ENCODE peak calls at places on chromosomes 11 and 22, in seven cellular contexts. T is ovary, J is tibial nerve, D is stomach, W is cardiac muscle cell, A is brain microvascular endothelial cell, V is uterus. H is an unnamed sample. For H3K27me3, the result is how much of the 10 kb centered on the place peaks cover.

GRCh38 chr11:8098361-8098760 is 17.4 kb downstream of the TUB start:
- DNase-seq in V (no peak), T (no peak), A (peak), D (peak), W (no peak), J (no peak), H (no peak)

GRCh38 chr11:32090774-32091370 is at the start of gene RCN1:
- DNase-seq in V (peak), T (peak), J (peak), A (peak), D (peak), W (peak), H (no peak)

GRCh38 chr11:2466869-2467694 is 22.3 kb downstream of the KCNQ1 start:
- DNase-seq in A (no peak), J (no peak), V (no peak), W (no peak), T (no peak), D (peak), H (no peak)

GRCh38 chr11:9748361-9748970 is 84.6 kb downstream of the SWAP70 start:
- DNase-seq in W (peak), V (peak), J (peak), T (no peak), A (peak), D (peak), H (no peak)

GRCh38 chr11:22928207-22928917 is 68.1 kb upstream of the CCDC179 start:
- DNase-seq in T (no peak), D (no peak), A (no peak), W (no peak), V (no peak), J (no peak), H (no peak)

GRCh38 chr11:57213282-57214086 is 23.6 kb downstream of the APLNR start:
- DNase-seq in D (no peak), V (no peak), A (no peak), J (no peak), W (peak), T (no peak), H (no peak)

GRCh38 chr11:128484172-128484571 is 103.2 kb downstream of the ETS1 start:
- DNase-seq in D (no peak), A (no peak), V (no peak), J (no peak), W (no peak), T (no peak), H (no peak)

GRCh38 chr11:94473177-94473799 is 20.4 kb downstream of the MRE11 start:
- DNase-seq in A (peak), V (no peak), J (no peak), D (no peak), T (no peak), W (no peak), H (no peak)

GRCh38 chr11:110928373-110928772 is 216.1 kb upstream of the ARHGAP20 start:
- DNase-seq in D (no peak), T (no peak), V (no peak), A (no peak), J (no peak), W (no peak), H (no peak)

GRCh38 chr11:129766858-129767604 is 48.6 kb upstream of the TMEM45B start:
- DNase-seq in V (no peak), W (peak), A (peak), D (peak), J (no peak), T (no peak), H (no peak)

GRCh38 chr22:46102752-46103151 is 47.6 kb upstream of the PPARA start:
- DNase-seq in V (no peak), A (no peak), W (no peak), J (no peak), T (no peak), D (no peak), H (no peak)

GRCh38 chr11:119538748-119539147 is 115.8 kb upstream of the THY1 start:
- DNase-seq in V (no peak), D (no peak), W (no peak), J (no peak), A (no peak), T (no peak), H (peak)

GRCh38 chr11:77418155-77418980 is 55.5 kb downstream of the PAK1 start:
- DNase-seq in A (no peak), V (no peak), W (no peak), J (no peak), D (no peak), T (no peak), H (no peak)

GRCh38 chr11:34640050-34640971 is 19.4 kb downstream of the EHF start:
- DNase-seq in D (peak), W (no peak), V (no peak), A (no peak), T (no peak), J (no peak), H (no peak)

GRCh38 chr11:8267831-8268529 is 4.3 kb upstream of the LMO1 start:
- DNase-seq in W (peak), J (no peak), T (peak), A (no peak), D (no peak), V (peak), H (no peak)

GRCh38 chr22:36171941-36172340 is 11.4 kb upstream of the APOL3 start:
- DNase-seq in V (no peak), T (no peak), A (no peak), J (no peak), W (no peak), D (no peak), H (no peak)

GRCh38 chr11:30879322-30880020 is 293.3 kb upstream of the MPPED2 start:
- DNase-seq in T (no peak), A (no peak), V (no peak), J (no peak), D (peak), W (peak), H (no peak)

GRCh38 chr11:110198031-110198729 is 98.2 kb downstream of the RDX start:
- DNase-seq in V (no peak), W (no peak), D (no peak), J (no peak), T (no peak), A (no peak), H (no peak)

GRCh38 chr11:117144477-117145392 is 648 bp downstream of the PAFAH1B2 start:
- DNase-seq in A (peak), V (peak), D (peak), W (peak), T (peak), J (peak), H (peak)

GRCh38 chr11:48013269-48013901 is 33.0 kb downstream of the PTPRJ start:
- DNase-seq in J (no peak), W (no peak), D (peak), A (no peak), V (no peak), T (no peak), H (no peak)

GRCh38 chr11:252666-253065 is 15.9 kb downstream of the PSMD13 start:
- DNase-seq in W (no peak), A (no peak), J (no peak), D (no peak), T (no peak), V (no peak), H (no peak)

GRCh38 chr11:132576706-132577105 is 955.6 kb downstream of the OPCML start:
- DNase-seq in D (peak), J (no peak), T (no peak), A (peak), V (no peak), W (no peak), H (peak)

GRCh38 chr22:40183029-40183581 is 5.4 kb downstream of the TNRC6B start:
- DNase-seq in V (no peak), W (peak), T (no peak), D (no peak), A (peak), J (peak), H (peak)

GRCh38 chr11:1161410-1162152 is 3.8 kb downstream of the MUC5AC start:
- DNase-seq in A (no peak), T (peak), V (no peak), W (no peak), J (no peak), D (peak), H (no peak)

GRCh38 chr11:75597636-75598035 is 35.6 kb downstream of the SERPINH1 start:
- DNase-seq in J (no peak), T (no peak), W (peak), D (no peak), V (no peak), A (peak), H (no peak)

GRCh38 chr11:79440451-79441158 is at the start of gene TENM4:
- DNase-seq in W (peak), D (peak), T (peak), J (peak), A (no peak), V (peak), H (no peak)
- H3K27me3 ChIP-seq in W (under half), D (half or more), T (under half), J (under half), A (under half), V (under half), H (under half)

DNA sequence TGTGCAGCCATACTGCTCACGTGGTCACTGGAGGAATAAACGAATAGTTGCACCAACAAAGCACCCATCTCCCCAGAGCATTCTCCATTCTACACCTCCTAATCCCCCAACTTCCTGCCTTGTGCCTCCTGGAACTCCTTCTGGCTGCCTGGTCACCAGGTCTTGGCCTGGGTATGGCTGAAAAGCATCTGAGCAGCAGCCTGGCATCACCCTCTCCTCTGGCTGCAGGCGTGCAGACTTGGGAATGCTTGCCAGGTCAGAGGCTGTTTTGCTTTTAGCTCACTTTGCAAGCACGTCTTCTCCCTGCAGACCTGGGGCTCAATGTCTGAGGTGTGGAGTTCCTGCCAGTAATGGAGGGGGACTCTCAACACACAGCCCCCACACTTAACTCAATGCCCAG is 33.3 kb upstream of the KCNJ11 start:
- DNase-seq in W (no peak), T (no peak), D (no peak), J (no peak), A (no peak), V (no peak), H (no peak)
- H3K27me3 ChIP-seq in W (under half), T (under half), D (under half), J (under half), A (under half), V (under half), H (under half)

GRCh38 chr22:45073064-45073463 is 63.3 kb upstream of the PHF21B start:
- DNase-seq in T (no peak), V (no peak), A (no peak), D (no peak), W (no peak), J (no peak), H (no peak)

GRCh38 chr22:45071618-45072017 is 61.8 kb upstream of the PHF21B start:
- DNase-seq in A (no peak), J (no peak), T (no peak), V (no peak), D (no peak), W (no peak), H (no peak)

GRCh38 chr22:45072322-45072903 is 62.6 kb upstream of the PHF21B start:
- DNase-seq in V (no peak), A (peak), D (no peak), W (no peak), J (no peak), T (no peak), H (peak)

GRCh38 chr22:45067731-45068130 is 57.9 kb upstream of the PHF21B start:
- DNase-seq in J (no peak), V (no peak), W (no peak), D (no peak), T (no peak), A (no peak), H (no peak)

DNA sequence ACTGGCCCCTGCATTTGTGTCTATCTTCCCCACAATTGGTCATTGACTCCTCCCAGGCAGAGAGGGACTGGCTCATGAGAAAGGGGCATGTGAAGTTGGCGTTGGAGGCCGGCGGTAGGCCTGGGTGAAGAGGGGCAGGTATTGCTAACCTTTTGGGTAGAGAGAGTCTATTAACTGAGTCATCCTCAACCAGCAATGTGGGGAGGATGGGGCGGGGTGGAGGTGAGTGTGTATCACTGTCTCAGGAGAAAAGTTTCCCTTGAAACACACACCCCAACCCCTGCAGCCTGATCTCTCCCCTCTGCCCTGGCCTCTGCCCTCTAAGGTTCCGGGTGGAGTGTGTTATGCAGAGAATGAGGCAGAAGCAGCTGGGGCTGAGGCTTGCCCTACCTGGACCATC is 60.1 kb upstream of the PHF21B start:
- DNase-seq in T (no peak), W (no peak), V (no peak), A (no peak), J (no peak), D (no peak), H (no peak)
- H3K27me3 ChIP-seq in T (under half), W (under half), V (under half), A (under half), J (under half), D (half or more), H (under half)

GRCh38 chr11:74153224-74153623 is 17.6 kb downstream of the C2CD3 start:
- DNase-seq in J (no peak), D (no peak), W (no peak), V (no peak), A (no peak), T (no peak), H (no peak)
- H3K27me3 ChIP-seq in J (under half), D (under half), W (under half), V (under half), A (under half), T (under half), H (under half)